ENCODE peak calls at places on chromosomes 5 and 9, in eight cellular contexts. Z, W, Q, D, H, U, V and R are unnamed samples.

GRCh38 chr5:32021771-32022170 is 152.3 kb downstream of the GOLPH3 start:
- DNase-seq in Z (no peak), W (no peak), Q (no peak), D (no peak), H (no peak), U (no peak), V (no peak), R (no peak)

GRCh38 chr9:110131499-110131898 is 76.5 kb downstream of the C9orf152 start:
- DNase-seq in Z (no peak), W (no peak), Q (peak), D (no peak), H (no peak), U (no peak), V (no peak), R (peak)

GRCh38 chr9:134994926-134995791 is 77.4 kb upstream of the FCN1 start:
- DNase-seq in Z (peak), W (no peak), Q (no peak), D (no peak), H (no peak), U (no peak), V (no peak), R (no peak)

GRCh38 chr9:122099271-122099869 is 6.3 kb upstream of the TTLL11 start:
- DNase-seq in Z (peak), W (peak), Q (peak), D (peak), H (peak), U (peak), V (peak), R (peak)

GRCh38 chr9:32384002-32384363 is 460 bp upstream of the ACO1 start:
- DNase-seq in Z (no peak), W (no peak), Q (no peak), D (no peak), H (no peak), U (no peak), V (no peak), R (peak)

GRCh38 chr5:113274836-113275414 is 159.9 kb downstream of the TSSK1B start:
- DNase-seq in Z (no peak), W (no peak), Q (no peak), D (no peak), H (no peak), U (no peak), V (peak), R (no peak)

GRCh38 chr9:2093920-2094597 is 78.9 kb downstream of the SMARCA2 start:
- DNase-seq in Z (no peak), W (no peak), Q (no peak), D (peak), H (peak), U (no peak), V (no peak), R (peak)

GRCh38 chr9:21491742-21492141 is 9.6 kb upstream of the IFNE start:
- DNase-seq in Z (no peak), W (no peak), Q (no peak), D (no peak), H (peak), U (no peak), V (no peak), R (no peak)

GRCh38 chr5:31731016-31731415 is 92.1 kb downstream of the PDZD2 start:
- DNase-seq in Z (no peak), W (no peak), Q (no peak), D (no peak), H (no peak), U (no peak), V (no peak), R (no peak)

GRCh38 chr9:112056986-112057385 is 118.1 kb downstream of the SUSD1 start:
- DNase-seq in Z (no peak), W (no peak), Q (no peak), D (no peak), H (no peak), U (no peak), V (no peak), R (no peak)

GRCh38 chr9:16828335-16829281 is 41.9 kb downstream of the BNC2 start:
- DNase-seq in Z (peak), W (no peak), Q (peak), D (peak), H (peak), U (peak), V (no peak), R (no peak)

GRCh38 chr5:50712479-50712878 is 46.0 kb downstream of the PARP8 start:
- DNase-seq in Z (no peak), W (no peak), Q (no peak), D (no peak), H (no peak), U (no peak), V (no peak), R (no peak)

GRCh38 chr5:50709471-50709870 is 43.0 kb downstream of the PARP8 start:
- DNase-seq in Z (no peak), W (no peak), Q (no peak), D (peak), H (peak), U (no peak), V (no peak), R (peak)

GRCh38 chr5:50715001-50715400 is 48.6 kb downstream of the PARP8 start:
- DNase-seq in Z (no peak), W (no peak), Q (no peak), D (no peak), H (no peak), U (no peak), V (no peak), R (no peak)

GRCh38 chr5:50710838-50711237 is 44.4 kb downstream of the PARP8 start:
- DNase-seq in Z (no peak), W (no peak), Q (no peak), D (no peak), H (no peak), U (no peak), V (no peak), R (no peak)

GRCh38 chr5:50711280-50711679 is 44.8 kb downstream of the PARP8 start:
- DNase-seq in Z (no peak), W (peak), Q (no peak), D (peak), H (peak), U (no peak), V (no peak), R (no peak)
- H3K4me3 ChIP-seq in Z (peak), W (peak), Q (no peak), D (no peak), H (no peak), U (no peak), V (no peak), R (no peak)

GRCh38 chr5:133252133-133252480 is 200.3 kb downstream of the HSPA4 start:
- DNase-seq in Z (no peak), W (no peak), Q (no peak), D (no peak), H (no peak), U (no peak), V (no peak), R (no peak)
- H3K4me3 ChIP-seq in Z (no peak), W (no peak), Q (no peak), D (no peak), H (no peak), U (no peak), V (no peak), R (no peak)

GRCh38 chr9:133344979-133345378 is 3.0 kb downstream of the MED22 start:
- DNase-seq in Z (no peak), W (no peak), Q (no peak), D (no peak), H (no peak), U (no peak), V (no peak), R (no peak)

GRCh38 chr9:133345596-133345995 is 2.3 kb downstream of the MED22 start:
- DNase-seq in Z (no peak), W (no peak), Q (no peak), D (no peak), H (no peak), U (no peak), V (no peak), R (no peak)

GRCh38 chr9:133347515-133347984 is 381 bp downstream of the MED22 start:
- DNase-seq in Z (no peak), W (peak), Q (peak), D (no peak), H (peak), U (peak), V (no peak), R (peak)

GRCh38 chr9:133347985-133348762 is at the start of the genes MED22 and RPL7A:
- DNase-seq in Z (peak), W (peak), Q (peak), D (peak), H (peak), U (peak), V (peak), R (peak)

DNA sequence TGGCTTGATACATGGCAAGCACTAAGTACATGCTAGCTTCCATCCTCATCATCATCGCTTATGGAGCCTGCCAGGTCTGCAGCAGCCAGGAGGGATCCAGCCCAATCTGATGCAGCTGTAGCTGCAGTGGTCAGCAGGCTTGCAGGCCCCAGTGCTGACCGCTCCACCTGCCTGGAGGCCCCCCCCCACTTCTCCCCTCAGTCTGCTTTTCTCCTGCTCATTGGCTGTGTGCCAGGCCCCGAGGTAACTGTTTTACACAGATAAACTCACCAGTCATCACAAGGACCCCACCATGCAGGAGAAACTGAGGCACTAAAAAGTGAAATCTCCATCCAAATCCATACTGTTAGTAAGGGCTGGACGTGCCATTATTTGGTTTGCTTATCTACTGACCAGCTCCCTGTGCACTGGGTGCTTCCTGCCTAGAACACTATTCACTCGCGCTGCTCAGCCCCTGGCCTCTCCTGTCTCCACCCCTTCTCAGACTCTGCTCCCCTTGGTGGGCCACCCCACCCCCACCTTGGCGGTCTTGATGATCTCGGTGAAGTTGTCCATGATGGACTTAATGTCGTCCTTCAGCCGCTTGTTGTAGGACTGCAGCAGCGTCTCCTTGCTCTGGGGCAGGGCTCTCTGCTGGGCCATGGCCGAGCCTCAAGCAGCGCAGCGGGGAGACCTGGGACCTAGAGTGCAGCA is 1.8 kb downstream of the MED22 start:
- DNase-seq in Z (no peak), W (no peak), Q (no peak), D (no peak), H (no peak), U (no peak), V (no peak), R (no peak)
- H3K4me3 ChIP-seq in Z (peak), W (peak), Q (peak), D (peak), H (peak), U (peak), V (peak), R (peak)

DNA sequence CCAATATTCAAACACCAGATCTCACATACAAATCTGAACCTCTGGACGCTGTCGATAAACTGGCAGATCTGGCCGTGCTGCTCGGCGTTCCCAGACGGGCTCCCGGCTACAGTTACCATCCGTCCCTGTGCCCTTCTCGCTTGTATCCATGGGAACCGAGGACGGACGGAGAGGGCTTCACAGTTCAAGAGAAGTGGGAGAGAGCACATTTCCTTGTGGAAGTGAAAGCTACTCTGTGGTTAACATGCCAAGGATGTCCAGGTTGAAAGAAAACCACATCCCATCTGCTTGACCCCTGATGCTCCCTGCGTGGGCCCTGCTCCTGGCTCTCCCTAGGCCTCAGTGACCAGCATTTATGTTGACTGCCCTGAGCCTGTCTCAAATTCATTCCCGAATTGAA is 6.3 kb upstream of the DBN1 start:
- DNase-seq in Z (no peak), W (no peak), Q (peak), D (peak), H (peak), U (no peak), V (no peak), R (no peak)
- H3K4me3 ChIP-seq in Z (no peak), W (no peak), Q (no peak), D (no peak), H (no peak), U (no peak), V (no peak), R (no peak)

GRCh38 chr9:136328622-136329041 is 1.3 kb downstream of the GPSM1 start:
- DNase-seq in Z (no peak), W (no peak), Q (no peak), D (peak), H (peak), U (no peak), V (no peak), R (no peak)
- H3K4me3 ChIP-seq in Z (peak), W (no peak), Q (peak), D (peak), H (peak), U (peak), V (peak), R (peak)

DNA sequence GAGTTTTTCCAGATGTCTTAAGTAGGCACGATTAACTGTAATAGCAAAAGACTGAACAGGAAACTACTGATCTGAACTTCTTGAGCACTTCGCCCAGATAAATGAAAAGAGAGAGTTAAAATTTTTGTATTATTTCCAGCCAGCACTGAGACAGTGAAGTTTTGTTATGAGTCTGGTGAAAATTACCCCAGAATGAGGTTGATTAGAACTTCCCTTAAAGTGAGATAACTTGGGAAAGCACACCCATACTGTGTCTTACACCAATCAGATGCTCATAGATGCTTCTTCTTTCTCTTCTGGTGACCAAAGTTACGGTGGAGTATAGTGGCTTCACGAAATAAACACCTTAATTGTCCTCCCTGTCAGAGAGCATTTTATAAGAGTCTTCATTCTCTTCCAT is 131.8 kb upstream of the SLC12A2 start:
- DNase-seq in Z (no peak), W (no peak), Q (no peak), D (no peak), H (no peak), U (no peak), V (no peak), R (no peak)
- H3K4me3 ChIP-seq in Z (no peak), W (no peak), Q (no peak), D (no peak), H (no peak), U (no peak), V (no peak), R (no peak)

GRCh38 chr9:13570521-13570974 is 291.1 kb upstream of the MPDZ start:
- DNase-seq in Z (no peak), W (no peak), Q (no peak), D (no peak), H (no peak), U (no peak), V (no peak), R (no peak)

GRCh38 chr9:13569706-13570423 is 290.4 kb upstream of the MPDZ start:
- DNase-seq in Z (no peak), W (no peak), Q (no peak), D (peak), H (no peak), U (no peak), V (no peak), R (no peak)

GRCh38 chr9:13567833-13568232 is 288.3 kb upstream of the MPDZ start:
- DNase-seq in Z (no peak), W (no peak), Q (no peak), D (no peak), H (no peak), U (no peak), V (no peak), R (no peak)

GRCh38 chr9:13568446-13568845 is 289.0 kb upstream of the MPDZ start:
- DNase-seq in Z (no peak), W (no peak), Q (no peak), D (no peak), H (no peak), U (no peak), V (no peak), R (no peak)

GRCh38 chr9:13568851-13569618 is 289.5 kb upstream of the MPDZ start:
- DNase-seq in Z (no peak), W (no peak), Q (no peak), D (no peak), H (no peak), U (no peak), V (peak), R (peak)
- H3K4me3 ChIP-seq in Z (peak), W (no peak), Q (no peak), D (peak), H (peak), U (peak), V (peak), R (no peak)

DNA sequence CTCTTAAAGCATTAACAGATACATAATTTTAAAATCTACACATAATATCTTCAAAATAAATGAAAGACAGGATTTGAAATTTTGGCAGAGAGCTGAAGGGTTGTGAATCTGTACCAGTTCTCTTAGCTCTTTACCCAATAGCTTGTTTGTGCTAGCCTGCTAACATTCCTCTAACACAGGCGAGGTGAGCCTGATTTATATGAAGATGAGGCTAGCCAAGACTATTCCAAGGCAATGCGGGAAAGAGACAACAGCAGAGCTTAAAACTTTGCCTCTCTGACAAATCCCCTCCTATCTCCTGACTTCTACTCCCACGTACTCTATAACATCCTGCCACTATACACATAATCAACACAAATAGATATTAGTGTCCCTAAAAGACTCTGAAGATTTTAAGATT is 745.5 kb upstream of the ZNF608 start:
- DNase-seq in Z (no peak), W (no peak), Q (no peak), D (no peak), H (peak), U (no peak), V (no peak), R (no peak)
- H3K4me3 ChIP-seq in Z (no peak), W (no peak), Q (no peak), D (no peak), H (no peak), U (no peak), V (no peak), R (peak)